ENCODE peak calls at places on chromosomes 11 and 22, in four cellular contexts. V is T-cell; I is stimulated activated naive B cell treated with anti-CD40 and anti-IgM and Interleukin-4, amounts not matched to agents 10 μg/mL and 1 μg/mL and 100 μg/mL, for 72 hours; B is glutamatergic neuron. C is an unnamed sample.
A peak's percentile ranks its signal among the peaks of the same experiment; 100 is the strongest.

GRCh38 chr11:15374418-15374817 is 259.7 kb downstream of the INSC start:
- DNase-seq in V (no peak), I (no peak), B (no peak), C (no peak)

GRCh38 chr11:62588966-62589637 is 2.2 kb downstream of the TUT1 start:
- DNase-seq in V (no peak), I (no peak), B (no peak), C (no peak)

GRCh38 chr22:23227380-23227779 is 47.1 kb downstream of the BCR start:
- DNase-seq in V (no peak), I (no peak), B (no peak), C (no peak)

GRCh38 chr22:30079952-30080533 is at the start of gene HORMAD2:
- DNase-seq in V (no peak), I (peak; percentile 2), B (peak; percentile 79), C (peak; percentile 22)

GRCh38 chr11:117392001-117392690 is 64.5 kb downstream of the CEP164 start:
- DNase-seq in V (no peak), I (no peak), B (no peak), C (no peak)

GRCh38 chr11:130403301-130403804 is 25.1 kb downstream of the ADAMTS8 start:
- DNase-seq in V (no peak), I (no peak), B (no peak), C (no peak)

GRCh38 chr11:67406420-67406968 is 2.6 kb downstream of the TBC1D10C start:
- DNase-seq in V (no peak), I (no peak), B (no peak), C (no peak)

GRCh38 chr11:97965849-97966646 is 1054.7 kb upstream of the CNTN5 start:
- DNase-seq in V (no peak), I (no peak), B (no peak), C (no peak)

GRCh38 chr11:69810289-69811118 is 8.7 kb downstream of the FGF3 start:
- DNase-seq in V (no peak), I (no peak), B (no peak), C (no peak)

GRCh38 chr11:102010776-102011500 is 36.3 kb upstream of the CFAP300 start:
- DNase-seq in V (no peak), I (no peak), B (peak; percentile 74), C (no peak)

GRCh38 chr11:20963596-20963995 is 294.2 kb downstream of the NELL1 start:
- DNase-seq in V (no peak), I (no peak), B (no peak), C (no peak)